ENCODE peak calls at places on chromosomes 16 and 17, in eight cellular contexts. T is H1, K is endothelial cell of umbilical vein, O is A549, L is HCT116, N is K562, D is GM12878, G is HepG2. C is an unnamed sample.

GRCh38 chr16:19245326-19245925 is 40.1 kb upstream of the CLEC19A start:
- DNase-seq in T (no peak), K (no peak), O (no peak), L (no peak), N (no peak), D (no peak), G (no peak), C (no peak)

GRCh38 chr16:81511371-81511770 is 66.8 kb downstream of the CMIP start:
- DNase-seq in T (no peak), K (peak; percentile 89), O (peak; percentile 85), L (peak; percentile 28), N (no peak), D (no peak), G (peak; percentile 86), C (no peak)

GRCh38 chr16:1754204-1754603 is 17.1 kb downstream of the NME3 start:
- DNase-seq in T (no peak), K (no peak), O (no peak), L (no peak), N (no peak), D (no peak), G (no peak), C (no peak)

GRCh38 chr16:2333772-2334379 is 6.7 kb downstream of the ABCA3 start:
- DNase-seq in T (no peak), K (peak; percentile 10), O (peak; percentile 42), L (peak; percentile 45), N (peak; percentile 65), D (no peak), G (peak; percentile 20), C (no peak)

GRCh38 chr17:11077673-11078072 is 163.3 kb upstream of the SHISA6 start:
- DNase-seq in T (no peak), K (no peak), O (no peak), L (no peak), N (no peak), D (no peak), G (no peak), C (no peak)

GRCh38 chr16:8937803-8938202 is 25.9 kb downstream of the USP7 start:
- DNase-seq in T (no peak), K (no peak), O (no peak), L (no peak), N (no peak), D (no peak), G (no peak), C (no peak)

GRCh38 chr17:75642221-75643032 is 9.2 kb downstream of the SMIM5 start:
- DNase-seq in T (no peak), K (no peak), O (no peak), L (no peak), N (peak; percentile 51), D (no peak), G (no peak), C (no peak)

GRCh38 chr16:15484662-15485061 is 50.3 kb downstream of the BMERB1 start:
- DNase-seq in T (no peak), K (no peak), O (no peak), L (no peak), N (no peak), D (no peak), G (peak; percentile 70), C (no peak)

GRCh38 chr16:89241187-89242003 is 23.9 kb downstream of the ZNF778 start:
- DNase-seq in T (peak; percentile 70), K (peak; percentile 54), O (peak; percentile 81), L (peak; percentile 79), N (peak; percentile 78), D (peak; percentile 57), G (peak; percentile 82), C (peak; percentile 93)

GRCh38 chr17:50175035-50175788 is 9.4 kb downstream of the SGCA start:
- DNase-seq in T (no peak), K (no peak), O (no peak), L (no peak), N (no peak), D (no peak), G (no peak), C (no peak)

GRCh38 chr17:37592291-37592690 is 16.9 kb downstream of the SYNRG start:
- DNase-seq in T (no peak), K (no peak), O (no peak), L (no peak), N (no peak), D (no peak), G (no peak), C (no peak)

GRCh38 chr16:17205279-17206139 is 265.3 kb downstream of the XYLT1 start:
- DNase-seq in T (no peak), K (no peak), O (no peak), L (no peak), N (no peak), D (no peak), G (no peak), C (no peak)

GRCh38 chr16:3520398-3520797 is 19.6 kb downstream of the CLUAP1 start:
- DNase-seq in T (no peak), K (no peak), O (no peak), L (no peak), N (no peak), D (no peak), G (no peak), C (no peak)

GRCh38 chr16:88317619-88317977 is 65.2 kb upstream of the ZNF469 start:
- DNase-seq in T (no peak), K (no peak), O (no peak), L (no peak), N (no peak), D (no peak), G (no peak), C (no peak)

GRCh38 chr16:27437946-27438345 is 36.0 kb downstream of the IL21R start:
- DNase-seq in T (no peak), K (no peak), O (no peak), L (no peak), N (no peak), D (no peak), G (no peak), C (no peak)

GRCh38 chr16:27434141-27435051 is 32.4 kb downstream of the IL21R start:
- DNase-seq in T (no peak), K (no peak), O (no peak), L (no peak), N (no peak), D (no peak), G (no peak), C (no peak)

GRCh38 chr16:27436065-27436464 is 34.1 kb downstream of the IL21R start:
- DNase-seq in T (no peak), K (no peak), O (no peak), L (no peak), N (no peak), D (no peak), G (no peak), C (no peak)

GRCh38 chr16:27439273-27440018 is 37.5 kb downstream of the IL21R start:
- DNase-seq in T (no peak), K (no peak), O (no peak), L (no peak), N (no peak), D (no peak), G (no peak), C (no peak)

DNA sequence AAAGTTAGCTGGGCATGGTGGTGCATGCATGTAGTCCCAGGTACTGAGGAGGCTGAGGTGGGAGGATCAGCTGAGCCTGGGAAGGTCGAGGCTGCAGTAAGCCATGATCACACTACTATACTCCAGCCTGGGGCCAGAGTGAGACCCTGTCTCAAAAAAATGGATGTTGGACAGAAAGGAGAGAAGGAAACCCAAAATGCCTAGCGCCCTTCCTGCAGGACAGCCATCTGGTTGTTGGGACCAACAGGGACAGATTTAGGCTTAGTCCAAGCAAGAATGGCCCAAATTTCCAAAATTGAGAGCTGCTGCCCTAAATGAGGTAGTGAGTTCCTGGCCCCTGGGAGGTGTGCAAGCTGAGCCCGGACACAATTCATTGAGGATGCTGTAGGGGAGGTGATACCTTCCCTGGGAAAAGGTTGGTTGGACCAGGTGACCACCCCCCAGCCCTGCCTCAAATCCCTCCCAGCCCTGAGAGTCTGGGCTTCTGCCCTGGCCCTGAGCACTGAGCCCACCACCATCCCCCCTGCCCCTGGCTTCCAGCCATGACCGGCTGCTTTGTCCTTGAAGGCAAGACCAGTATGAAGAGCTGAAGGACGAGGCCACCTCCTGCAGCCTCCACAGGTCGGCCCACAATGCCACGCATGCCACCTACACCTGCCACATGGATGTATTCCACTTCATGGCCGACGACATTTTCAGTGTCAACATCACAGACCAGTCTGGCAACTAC is 35.1 kb downstream of the IL21R start:
- DNase-seq in T (no peak), K (no peak), O (no peak), L (no peak), N (no peak), D (no peak), G (no peak), C (no peak)
- TF ChIP-seq MAX in T (no peak), K (no peak), O (no peak), L (no peak), N (no peak), D (no peak), G (no peak), C (no peak)

GRCh38 chr17:44030482-44030881 is 15.7 kb upstream of the TMEM101 start:
- DNase-seq in T (no peak), K (no peak), O (no peak), L (no peak), N (no peak), D (no peak), G (no peak), C (no peak)

GRCh38 chr17:44024271-44024663 is 9.5 kb upstream of the TMEM101 start:
- DNase-seq in T (no peak), K (no peak), O (no peak), L (no peak), N (no peak), D (no peak), G (no peak), C (no peak)

GRCh38 chr17:44033841-44034408 is 19.2 kb upstream of the TMEM101 start:
- DNase-seq in T (no peak), K (no peak), O (no peak), L (no peak), N (no peak), D (no peak), G (no peak), C (no peak)

GRCh38 chr17:44024853-44025252 is 10.1 kb upstream of the TMEM101 start:
- DNase-seq in T (no peak), K (no peak), O (no peak), L (no peak), N (no peak), D (no peak), G (no peak), C (no peak)

GRCh38 chr17:44029736-44030135 is 15.0 kb upstream of the TMEM101 start:
- DNase-seq in T (no peak), K (no peak), O (no peak), L (no peak), N (no peak), D (no peak), G (no peak), C (no peak)
- TF ChIP-seq POLR2A in T (no peak), K (no peak), O (no peak), L (no peak), N (peak; percentile 1), D (peak; percentile 33), G (no peak), C (no peak)

GRCh38 chr17:42388381-42389134 is at the start of gene STAT3:
- DNase-seq in T (peak; percentile 100), K (peak; percentile 100), O (peak; percentile 100), L (peak; percentile 99), N (peak; percentile 99), D (peak; percentile 100), G (peak; percentile 100), C (peak; percentile 99)
- TF ChIP-seq CTCF in T (no peak), K (no peak), O (peak; percentile 12), L (no peak), N (no peak), D (no peak), G (peak; percentile 57), C (no peak)

GRCh38 chr16:6483634-6484033 is 849.0 kb upstream of the RBFOX1 start:
- DNase-seq in T (no peak), K (no peak), O (no peak), L (no peak), N (no peak), D (no peak), G (no peak), C (no peak)
- TF ChIP-seq MAX in T (no peak), K (no peak), O (no peak), L (no peak), N (no peak), D (no peak), G (no peak), C (no peak)

C was measured in NB4.